ENCODE peak calls at places on chromosome 6, in five cellular contexts. One of them, this sample, is unnamed.

GRCh38 chr6:71527831-71528377 is 239.3 kb downstream of the OGFRL1 start:
- DNase-seq in K562: no peak
- DNase-seq in A549: no peak
- DNase-seq in HepG2: no peak
- DNase-seq in GM12878: no peak
- DNase-seq in this sample: peak

GRCh38 chr6:15420959-15421438 is 175.1 kb downstream of the JARID2 start:
- DNase-seq in HepG2: no peak
- DNase-seq in A549: no peak
- DNase-seq in K562: no peak
- DNase-seq in GM12878: no peak
- DNase-seq in this sample: no peak

GRCh38 chr6:28648035-28648877 is 122.6 kb downstream of the GPX5 start:
- DNase-seq in HepG2: peak
- DNase-seq in GM12878: peak
- DNase-seq in K562: peak
- DNase-seq in A549: peak
- DNase-seq in this sample: peak

GRCh38 chr6:44805239-44805849 is 417.8 kb downstream of the CDC5L start:
- DNase-seq in A549: no peak
- DNase-seq in GM12878: no peak
- DNase-seq in HepG2: no peak
- DNase-seq in K562: no peak
- DNase-seq in this sample: peak

GRCh38 chr6:85362652-85363310 is 87.1 kb upstream of the NT5E start:
- DNase-seq in K562: no peak
- DNase-seq in HepG2: no peak
- DNase-seq in GM12878: no peak
- DNase-seq in A549: no peak
- DNase-seq in this sample: peak

GRCh38 chr6:134757911-134758361 is 192.0 kb downstream of the ALDH8A1 start:
- DNase-seq in A549: no peak
- DNase-seq in HepG2: no peak
- DNase-seq in K562: no peak
- DNase-seq in GM12878: no peak
- DNase-seq in this sample: no peak

GRCh38 chr6:140436023-140436811 is 1061.8 kb upstream of the CITED2 start:
- DNase-seq in K562: no peak
- DNase-seq in A549: no peak
- DNase-seq in HepG2: no peak
- DNase-seq in GM12878: no peak
- DNase-seq in this sample: peak

GRCh38 chr6:46691052-46691451 is 3.4 kb downstream of the TDRD6 start:
- DNase-seq in GM12878: no peak
- DNase-seq in A549: no peak
- DNase-seq in HepG2: no peak
- DNase-seq in K562: no peak
- DNase-seq in this sample: no peak

GRCh38 chr6:16331328-16332174 is 93.2 kb downstream of the GMPR start:
- DNase-seq in K562: peak
- DNase-seq in HepG2: peak
- DNase-seq in A549: peak
- DNase-seq in GM12878: no peak
- DNase-seq in this sample: peak

GRCh38 chr6:157022022-157022740 is 245.0 kb downstream of the ARID1B start:
- DNase-seq in K562: peak
- DNase-seq in GM12878: no peak
- DNase-seq in A549: peak
- DNase-seq in HepG2: peak
- DNase-seq in this sample: peak

GRCh38 chr6:159935633-159936032 is 33.2 kb upstream of the IGF2R start:
- DNase-seq in GM12878: no peak
- DNase-seq in HepG2: no peak
- DNase-seq in A549: no peak
- DNase-seq in K562: no peak
- DNase-seq in this sample: peak

GRCh38 chr6:81475646-81476045 is 276.8 kb downstream of the TENT5A start:
- DNase-seq in HepG2: no peak
- DNase-seq in K562: no peak
- DNase-seq in A549: no peak
- DNase-seq in GM12878: no peak
- DNase-seq in this sample: no peak

GRCh38 chr6:81480139-81480538 is 272.3 kb downstream of the TENT5A start:
- DNase-seq in A549: no peak
- DNase-seq in HepG2: no peak
- DNase-seq in K562: no peak
- DNase-seq in GM12878: no peak
- DNase-seq in this sample: peak

DNA sequence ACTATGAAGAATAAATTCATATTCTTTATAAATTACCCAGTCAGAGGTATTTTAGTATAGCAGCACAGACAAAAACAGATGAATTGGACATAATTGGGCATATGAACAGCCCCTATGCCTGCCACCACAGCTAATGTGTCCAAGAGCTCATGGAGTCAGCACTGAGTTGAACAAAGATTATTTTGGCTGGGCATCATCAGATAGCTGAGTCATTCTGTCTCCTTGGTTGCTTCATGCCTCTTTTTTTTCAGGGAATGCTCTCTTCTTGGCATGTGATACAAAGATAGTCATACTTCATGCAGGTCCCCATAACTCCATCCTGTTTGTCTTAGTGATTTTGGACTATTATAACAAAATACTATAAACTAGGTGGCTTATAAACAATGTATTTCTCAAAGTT is 275.6 kb downstream of the TENT5A start:
- DNase-seq in HepG2: no peak
- DNase-seq in K562: no peak
- DNase-seq in GM12878: no peak
- DNase-seq in A549: no peak
- DNase-seq in this sample: peak
- TF ChIP-seq RAD21 in HepG2: no peak
- TF ChIP-seq RAD21 in K562: no peak
- TF ChIP-seq RAD21 in GM12878: no peak
- TF ChIP-seq RAD21 in A549: no peak
- TF ChIP-seq RAD21 in this sample: no peak

DNA sequence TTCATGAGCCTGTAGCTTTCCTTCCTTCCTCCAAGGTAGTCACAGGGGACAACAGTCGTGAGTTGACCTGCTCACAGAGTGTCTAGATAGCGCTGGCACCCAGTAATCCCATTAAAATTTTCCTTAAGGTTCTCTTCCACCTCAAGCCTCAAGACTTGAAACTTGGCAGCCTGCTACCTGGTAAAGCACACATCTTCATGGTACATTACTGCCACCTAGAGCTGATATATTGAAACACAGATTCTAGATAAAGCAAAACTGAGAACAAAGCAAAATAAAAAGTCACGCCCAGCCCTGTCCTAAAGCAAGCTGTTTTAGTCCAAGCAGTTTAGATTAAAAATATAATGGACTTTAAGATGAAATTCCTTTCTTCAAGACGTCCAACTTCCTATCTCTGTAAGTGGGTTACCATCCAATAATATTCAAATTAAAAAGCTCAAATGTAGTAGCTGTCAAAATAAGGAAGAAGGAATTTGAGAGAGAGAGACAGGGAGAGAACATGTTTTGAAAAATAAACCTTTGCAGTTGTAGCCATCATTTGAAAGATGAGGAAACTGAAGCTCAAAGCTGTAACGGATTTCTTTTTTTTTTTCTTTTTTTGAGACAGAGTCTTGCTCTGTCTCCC is 50.7 kb upstream of the CD83 start:
- DNase-seq in HepG2: peak
- DNase-seq in GM12878: no peak
- DNase-seq in A549: peak
- DNase-seq in K562: peak
- DNase-seq in this sample: peak
- TF ChIP-seq RAD21 in HepG2: peak
- TF ChIP-seq RAD21 in GM12878: peak
- TF ChIP-seq RAD21 in A549: peak
- TF ChIP-seq RAD21 in K562: peak
- TF ChIP-seq RAD21 in this sample: peak

GRCh38 chr6:111921108-111921507 is 47.9 kb upstream of the FYN start:
- DNase-seq in K562: no peak
- DNase-seq in GM12878: no peak
- DNase-seq in HepG2: no peak
- DNase-seq in A549: no peak
- DNase-seq in this sample: no peak

GRCh38 chr6:111922454-111923297 is 49.4 kb upstream of the FYN start:
- DNase-seq in K562: no peak
- DNase-seq in HepG2: no peak
- DNase-seq in GM12878: no peak
- DNase-seq in A549: no peak
- DNase-seq in this sample: peak

GRCh38 chr6:111925296-111925695 is 52.0 kb upstream of the FYN start:
- DNase-seq in K562: no peak
- DNase-seq in HepG2: no peak
- DNase-seq in A549: no peak
- DNase-seq in GM12878: no peak
- DNase-seq in this sample: peak

GRCh38 chr6:111928139-111928538 is 54.9 kb upstream of the FYN start:
- DNase-seq in HepG2: no peak
- DNase-seq in GM12878: no peak
- DNase-seq in A549: no peak
- DNase-seq in K562: no peak
- DNase-seq in this sample: no peak

DNA sequence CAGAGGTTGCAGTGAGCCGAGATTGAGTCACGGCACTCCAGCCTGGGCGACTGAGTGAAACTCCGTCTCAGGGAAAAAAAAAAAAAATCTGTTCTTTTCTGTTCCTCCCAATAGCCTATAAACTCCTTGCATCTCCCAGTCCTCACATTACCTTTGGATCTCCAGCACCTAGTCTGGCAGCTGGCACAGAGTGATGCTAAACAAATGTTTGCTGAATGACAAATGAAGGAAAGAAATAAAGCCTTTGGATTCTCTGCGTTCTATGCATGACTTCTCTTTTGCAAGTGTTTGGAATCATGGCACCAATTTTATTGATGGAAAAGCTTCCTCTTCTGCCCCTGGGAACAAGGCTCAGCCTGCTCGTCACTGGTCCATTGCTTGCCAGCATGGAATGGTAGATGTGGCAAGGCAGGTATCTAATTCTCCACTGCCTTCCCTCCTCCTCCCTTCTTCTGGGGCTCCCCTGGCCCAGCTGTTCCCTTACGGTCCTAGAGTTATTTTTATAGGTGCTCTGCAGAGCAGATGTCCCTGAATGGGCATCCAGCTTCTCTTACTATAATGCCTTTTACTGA is 53.6 kb upstream of the FYN start:
- DNase-seq in K562: no peak
- DNase-seq in A549: peak
- DNase-seq in HepG2: no peak
- DNase-seq in GM12878: no peak
- DNase-seq in this sample: no peak
- TF ChIP-seq RAD21 in K562: no peak
- TF ChIP-seq RAD21 in A549: no peak
- TF ChIP-seq RAD21 in HepG2: no peak
- TF ChIP-seq RAD21 in GM12878: no peak
- TF ChIP-seq RAD21 in this sample: no peak

GRCh38 chr6:108561742-108562502 is 1.2 kb downstream of the FOXO3 start:
- DNase-seq in A549: no peak
- DNase-seq in GM12878: no peak
- DNase-seq in K562: no peak
- DNase-seq in HepG2: peak
- DNase-seq in this sample: peak
- TF ChIP-seq RAD21 in A549: no peak
- TF ChIP-seq RAD21 in GM12878: no peak
- TF ChIP-seq RAD21 in K562: no peak
- TF ChIP-seq RAD21 in HepG2: no peak
- TF ChIP-seq RAD21 in this sample: no peak

GRCh38 chr6:31271641-31272357 is at the start of gene HLA-C:
- DNase-seq in GM12878: peak
- DNase-seq in A549: peak
- DNase-seq in HepG2: peak
- DNase-seq in K562: peak
- DNase-seq in this sample: peak
- TF ChIP-seq RAD21 in GM12878: peak
- TF ChIP-seq RAD21 in A549: no peak
- TF ChIP-seq RAD21 in HepG2: no peak
- TF ChIP-seq RAD21 in K562: no peak
- TF ChIP-seq RAD21 in this sample: no peak

DNA sequence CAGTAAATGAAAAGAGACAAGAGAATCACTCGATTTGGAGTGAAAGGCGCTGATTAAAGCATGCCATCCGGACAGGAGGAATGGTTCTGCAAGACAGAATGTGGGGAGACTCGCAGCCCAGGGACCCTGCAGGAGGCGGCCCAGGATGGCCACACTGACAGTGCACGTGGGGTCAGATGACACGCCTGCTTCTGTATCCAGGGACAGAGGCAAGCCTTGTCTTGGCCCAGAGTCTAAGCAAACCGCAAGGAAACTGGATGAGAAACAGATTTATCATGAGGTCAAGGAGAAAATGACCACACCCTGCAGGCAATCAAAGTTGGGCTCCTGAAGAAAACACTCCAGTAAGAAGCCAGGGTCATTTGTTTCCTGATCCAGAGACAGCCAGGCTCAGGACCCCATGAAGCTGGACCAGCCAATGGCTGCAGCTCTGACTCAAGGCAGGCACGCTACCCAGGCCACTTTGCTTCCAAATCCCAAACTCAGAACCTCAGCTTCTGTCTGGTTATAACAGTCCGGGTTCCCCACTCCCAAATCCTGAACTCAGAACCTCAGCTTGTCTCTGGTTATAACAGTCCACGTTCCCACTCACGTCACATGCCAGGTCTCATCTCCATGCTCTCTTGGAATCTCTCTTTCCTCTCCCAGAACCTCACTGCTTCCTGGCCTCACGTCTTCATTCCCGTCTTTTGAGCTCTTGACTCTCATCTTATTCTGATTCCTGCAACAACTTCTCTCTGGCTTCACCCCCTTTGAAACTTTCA is 144.9 kb upstream of the THBS2 start:
- DNase-seq in A549: no peak
- DNase-seq in K562: no peak
- DNase-seq in GM12878: no peak
- DNase-seq in HepG2: no peak
- DNase-seq in this sample: no peak
- TF ChIP-seq RAD21 in A549: no peak
- TF ChIP-seq RAD21 in K562: no peak
- TF ChIP-seq RAD21 in GM12878: no peak
- TF ChIP-seq RAD21 in HepG2: no peak
- TF ChIP-seq RAD21 in this sample: no peak

DNA sequence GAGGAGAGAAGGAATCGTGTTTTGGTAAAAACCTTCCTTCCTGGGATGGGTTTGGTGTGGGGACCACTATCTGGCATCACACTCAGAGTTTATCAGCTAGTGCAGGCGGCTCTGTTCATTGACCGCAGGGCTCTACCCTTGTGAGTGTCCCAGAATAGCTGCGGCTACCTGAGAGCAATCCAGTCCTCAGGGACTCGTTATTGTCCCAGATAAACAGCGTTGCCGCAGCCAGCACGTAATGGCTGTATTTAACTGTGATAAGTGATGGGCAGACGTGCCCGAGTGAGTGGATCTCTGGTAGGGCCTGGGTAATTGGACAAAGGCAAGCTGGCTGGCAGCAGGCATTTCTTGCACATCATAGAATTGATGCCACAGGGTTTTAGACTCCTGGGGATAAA is 163.3 kb downstream of the SOBP start:
- DNase-seq in HepG2: no peak
- DNase-seq in GM12878: no peak
- DNase-seq in A549: no peak
- DNase-seq in K562: peak
- DNase-seq in this sample: no peak
- TF ChIP-seq RAD21 in HepG2: no peak
- TF ChIP-seq RAD21 in GM12878: no peak
- TF ChIP-seq RAD21 in A549: no peak
- TF ChIP-seq RAD21 in K562: no peak
- TF ChIP-seq RAD21 in this sample: no peak

This sample was measured in IMR-90.